ENCODE peak calls at places on chromosomes 2 and 18, in five cellular contexts. A is H9; W is activated effector memory CD4-positive, alpha-beta T cell treated with anti-CD3 and anti-CD28 coated beads, Interleukin-2, amount 50 U/mL, for 16 hours; P is colonic mucosa; D is kidney glomerular epithelial cell. S is an unnamed sample.

GRCh38 chr18:79781331-79781941 is 16.3 kb upstream of the KCNG2 start:
- DNase-seq in A (no peak), W (peak), P (no peak), D (no peak), S (no peak)

GRCh38 chr2:10260130-10260529 is 42.6 kb upstream of the HPCAL1 start:
- DNase-seq in A (no peak), W (no peak), P (peak), D (no peak), S (no peak)

GRCh38 chr2:136308621-136309020 is 190.7 kb upstream of the CXCR4 start:
- DNase-seq in A (no peak), W (no peak), P (no peak), D (no peak), S (no peak)

GRCh38 chr18:36514778-36515177 is 217.3 kb downstream of the FHOD3 start:
- DNase-seq in A (peak), W (no peak), P (no peak), D (no peak), S (peak)

GRCh38 chr2:215619022-215619958 is 183.4 kb upstream of the FN1 start:
- DNase-seq in A (no peak), W (no peak), P (no peak), D (peak), S (peak)

GRCh38 chr2:7704296-7704865 is 787.2 kb downstream of the RNF144A start:
- DNase-seq in A (no peak), W (no peak), P (no peak), D (no peak), S (no peak)

GRCh38 chr2:69437751-69438154 is 518 bp upstream of the NFU1 start:
- DNase-seq in A (no peak), W (no peak), P (peak), D (no peak), S (no peak)

GRCh38 chr18:23038712-23039111 is 96.6 kb upstream of the CABLES1 start:
- DNase-seq in A (no peak), W (no peak), P (no peak), D (no peak), S (no peak)

GRCh38 chr2:27050281-27050995 is 1.0 kb upstream of the AGBL5 start:
- DNase-seq in A (peak), W (peak), P (peak), D (peak), S (peak)

GRCh38 chr2:51795248-51795888 is 763.4 kb upstream of the NRXN1 start:
- DNase-seq in A (peak), W (no peak), P (peak), D (no peak), S (peak)

GRCh38 chr2:167187910-167188595 is 299.8 kb downstream of the XIRP2 start:
- DNase-seq in A (no peak), W (no peak), P (no peak), D (no peak), S (no peak)